ENCODE peak calls at places on chromosomes 16 and 17, in seven cellular contexts. One of them, this sample, is unnamed.

GRCh38 chr16:86869288-86870022 is 291.1 kb downstream of the FOXL1 start:
- DNase-seq in A172: no peak
- DNase-seq in EL: no peak
- DNase-seq in T-helper 1 cell: no peak
- DNase-seq in T-helper 2 cell: no peak
- DNase-seq in C1 segment of cervical spinal cord: no peak
- DNase-seq in pancreas: no peak
- DNase-seq in this sample: no peak

GRCh38 chr17:62628845-62629555 is 1.5 kb downstream of the MRC2 start:
- DNase-seq in A172: peak; percentile 25
- DNase-seq in EL: peak; percentile 53
- DNase-seq in T-helper 1 cell: no peak
- DNase-seq in T-helper 2 cell: no peak
- DNase-seq in C1 segment of cervical spinal cord: no peak
- DNase-seq in pancreas: no peak
- DNase-seq in this sample: no peak

GRCh38 chr17:44610331-44610730 is 45.9 kb upstream of the MEIOC start:
- DNase-seq in A172: no peak
- DNase-seq in EL: no peak
- DNase-seq in T-helper 1 cell: no peak
- DNase-seq in T-helper 2 cell: no peak
- DNase-seq in C1 segment of cervical spinal cord: no peak
- DNase-seq in pancreas: no peak
- DNase-seq in this sample: no peak

GRCh38 chr17:81387235-81388060 is 7.8 kb upstream of the BAHCC1 start:
- DNase-seq in A172: no peak
- DNase-seq in EL: peak; percentile 69
- DNase-seq in T-helper 1 cell: no peak
- DNase-seq in T-helper 2 cell: peak; percentile 44
- DNase-seq in C1 segment of cervical spinal cord: peak; percentile 52
- DNase-seq in pancreas: peak; percentile 78
- DNase-seq in this sample: peak; percentile 38

GRCh38 chr17:47257651-47258339 is 4.2 kb downstream of the ITGB3 start:
- DNase-seq in A172: peak; percentile 92
- DNase-seq in EL: peak; percentile 89
- DNase-seq in T-helper 1 cell: no peak
- DNase-seq in T-helper 2 cell: no peak
- DNase-seq in C1 segment of cervical spinal cord: no peak
- DNase-seq in pancreas: no peak
- DNase-seq in this sample: no peak

GRCh38 chr16:67284699-67285646 is 5.6 kb downstream of the PLEKHG4 start:
- DNase-seq in A172: peak; percentile 52
- DNase-seq in EL: no peak
- DNase-seq in T-helper 1 cell: no peak
- DNase-seq in T-helper 2 cell: no peak
- DNase-seq in C1 segment of cervical spinal cord: no peak
- DNase-seq in pancreas: peak; percentile 82
- DNase-seq in this sample: no peak

GRCh38 chr17:81492706-81493105 is 19.9 kb downstream of the ACTG1 start:
- DNase-seq in A172: no peak
- DNase-seq in EL: no peak
- DNase-seq in T-helper 1 cell: no peak
- DNase-seq in T-helper 2 cell: no peak
- DNase-seq in C1 segment of cervical spinal cord: no peak
- DNase-seq in pancreas: no peak
- DNase-seq in this sample: no peak

GRCh38 chr16:75048051-75048450 is 49.2 kb downstream of the ZNRF1 start:
- DNase-seq in A172: no peak
- DNase-seq in EL: no peak
- DNase-seq in T-helper 1 cell: no peak
- DNase-seq in T-helper 2 cell: no peak
- DNase-seq in C1 segment of cervical spinal cord: no peak
- DNase-seq in pancreas: no peak
- DNase-seq in this sample: no peak

GRCh38 chr16:19609359-19609758 is 53.9 kb downstream of the VPS35L start:
- DNase-seq in A172: peak; percentile 45
- DNase-seq in EL: no peak
- DNase-seq in T-helper 1 cell: no peak
- DNase-seq in T-helper 2 cell: no peak
- DNase-seq in C1 segment of cervical spinal cord: no peak
- DNase-seq in pancreas: no peak
- DNase-seq in this sample: no peak

GRCh38 chr16:80586476-80586875 is 45.7 kb downstream of the DYNLRB2 start:
- DNase-seq in A172: no peak
- DNase-seq in EL: peak; percentile 30
- DNase-seq in T-helper 1 cell: no peak
- DNase-seq in T-helper 2 cell: no peak
- DNase-seq in C1 segment of cervical spinal cord: no peak
- DNase-seq in pancreas: no peak
- DNase-seq in this sample: no peak

GRCh38 chr16:28279006-28279405 is 13.3 kb upstream of the SBK1 start:
- DNase-seq in A172: no peak
- DNase-seq in EL: no peak
- DNase-seq in T-helper 1 cell: no peak
- DNase-seq in T-helper 2 cell: no peak
- DNase-seq in C1 segment of cervical spinal cord: no peak
- DNase-seq in pancreas: no peak
- DNase-seq in this sample: no peak

GRCh38 chr16:57530531-57531252 is 5.7 kb downstream of the CCDC102A start:
- DNase-seq in A172: no peak
- DNase-seq in EL: peak; percentile 14
- DNase-seq in T-helper 1 cell: no peak
- DNase-seq in T-helper 2 cell: no peak
- DNase-seq in C1 segment of cervical spinal cord: no peak
- DNase-seq in pancreas: peak; percentile 46
- DNase-seq in this sample: no peak

GRCh38 chr16:80803341-80804060 is 897 bp downstream of the CDYL2 start:
- DNase-seq in A172: no peak
- DNase-seq in EL: peak; percentile 18
- DNase-seq in T-helper 1 cell: peak; percentile 24
- DNase-seq in T-helper 2 cell: peak; percentile 33
- DNase-seq in C1 segment of cervical spinal cord: no peak
- DNase-seq in pancreas: peak; percentile 74
- DNase-seq in this sample: no peak

GRCh38 chr16:57297856-57298255 is 13.4 kb upstream of the PLLP start:
- DNase-seq in A172: no peak
- DNase-seq in EL: no peak
- DNase-seq in T-helper 1 cell: peak; percentile 36
- DNase-seq in T-helper 2 cell: no peak
- DNase-seq in C1 segment of cervical spinal cord: no peak
- DNase-seq in pancreas: no peak
- DNase-seq in this sample: no peak

GRCh38 chr17:1896243-1897163 is 66.7 kb downstream of the RPA1 start:
- DNase-seq in A172: no peak
- DNase-seq in EL: no peak
- DNase-seq in T-helper 1 cell: no peak
- DNase-seq in T-helper 2 cell: no peak
- DNase-seq in C1 segment of cervical spinal cord: no peak
- DNase-seq in pancreas: no peak
- DNase-seq in this sample: no peak

GRCh38 chr17:45324336-45324735 is 7.5 kb upstream of the MAP3K14 start:
- DNase-seq in A172: no peak
- DNase-seq in EL: no peak
- DNase-seq in T-helper 1 cell: no peak
- DNase-seq in T-helper 2 cell: no peak
- DNase-seq in C1 segment of cervical spinal cord: no peak
- DNase-seq in pancreas: no peak
- DNase-seq in this sample: no peak

GRCh38 chr17:2975469-2975958 is 87.9 kb downstream of the OR1D5 start:
- DNase-seq in A172: no peak
- DNase-seq in EL: peak; percentile 54
- DNase-seq in T-helper 1 cell: no peak
- DNase-seq in T-helper 2 cell: no peak
- DNase-seq in C1 segment of cervical spinal cord: no peak
- DNase-seq in pancreas: peak; percentile 35
- DNase-seq in this sample: no peak

GRCh38 chr16:24253192-24253591 is 2.9 kb upstream of the CACNG3 start:
- DNase-seq in A172: no peak
- DNase-seq in EL: peak; percentile 30
- DNase-seq in T-helper 1 cell: no peak
- DNase-seq in T-helper 2 cell: peak; percentile 4
- DNase-seq in C1 segment of cervical spinal cord: peak; percentile 23
- DNase-seq in pancreas: no peak
- DNase-seq in this sample: no peak

GRCh38 chr16:35188288-35189155 is 1729.1 kb downstream of the TP53TG3F start:
- DNase-seq in A172: no peak
- DNase-seq in EL: no peak
- DNase-seq in T-helper 1 cell: no peak
- DNase-seq in T-helper 2 cell: no peak
- DNase-seq in C1 segment of cervical spinal cord: no peak
- DNase-seq in pancreas: no peak
- DNase-seq in this sample: no peak

GRCh38 chr17:2107506-2107905 is 52.6 kb downstream of the HIC1 start:
- DNase-seq in A172: no peak
- DNase-seq in EL: no peak
- DNase-seq in T-helper 1 cell: no peak
- DNase-seq in T-helper 2 cell: no peak
- DNase-seq in C1 segment of cervical spinal cord: no peak
- DNase-seq in pancreas: no peak
- DNase-seq in this sample: no peak

GRCh38 chr17:39357978-39358377 is 43.4 kb downstream of the FBXL20 start:
- DNase-seq in A172: no peak
- DNase-seq in EL: no peak
- DNase-seq in T-helper 1 cell: no peak
- DNase-seq in T-helper 2 cell: no peak
- DNase-seq in C1 segment of cervical spinal cord: no peak
- DNase-seq in pancreas: no peak
- DNase-seq in this sample: no peak

GRCh38 chr17:8557176-8557806 is 73.2 kb downstream of the MYH10 start:
- DNase-seq in A172: no peak
- DNase-seq in EL: no peak
- DNase-seq in T-helper 1 cell: no peak
- DNase-seq in T-helper 2 cell: no peak
- DNase-seq in C1 segment of cervical spinal cord: no peak
- DNase-seq in pancreas: no peak
- DNase-seq in this sample: no peak

GRCh38 chr16:57800213-57801097 is 1.8 kb downstream of the KIFC3 start:
- DNase-seq in A172: peak; percentile 41
- DNase-seq in EL: no peak
- DNase-seq in T-helper 1 cell: no peak
- DNase-seq in T-helper 2 cell: no peak
- DNase-seq in C1 segment of cervical spinal cord: no peak
- DNase-seq in pancreas: no peak
- DNase-seq in this sample: no peak

GRCh38 chr16:49858200-49859129 is 2.6 kb upstream of the ZNF423 start:
- DNase-seq in A172: no peak
- DNase-seq in EL: peak; percentile 27
- DNase-seq in T-helper 1 cell: no peak
- DNase-seq in T-helper 2 cell: peak; percentile 24
- DNase-seq in C1 segment of cervical spinal cord: peak; percentile 21
- DNase-seq in pancreas: peak; percentile 80
- DNase-seq in this sample: no peak

GRCh38 chr16:897200-897543 is 73.6 kb downstream of the LMF1 start:
- DNase-seq in A172: no peak
- DNase-seq in EL: no peak
- DNase-seq in T-helper 1 cell: no peak
- DNase-seq in T-helper 2 cell: no peak
- DNase-seq in C1 segment of cervical spinal cord: no peak
- DNase-seq in pancreas: no peak
- DNase-seq in this sample: no peak

GRCh38 chr16:77212736-77213541 is 13.7 kb downstream of the SYCE1L start:
- DNase-seq in A172: no peak
- DNase-seq in EL: peak; percentile 24
- DNase-seq in T-helper 1 cell: peak; percentile 63
- DNase-seq in T-helper 2 cell: peak; percentile 51
- DNase-seq in C1 segment of cervical spinal cord: no peak
- DNase-seq in pancreas: peak; percentile 87
- DNase-seq in this sample: peak; percentile 66

GRCh38 chr17:58338454-58338841 is 9.9 kb upstream of the TSPOAP1 start:
- DNase-seq in A172: no peak
- DNase-seq in EL: no peak
- DNase-seq in T-helper 1 cell: no peak
- DNase-seq in T-helper 2 cell: no peak
- DNase-seq in C1 segment of cervical spinal cord: no peak
- DNase-seq in pancreas: no peak
- DNase-seq in this sample: no peak

GRCh38 chr17:38912221-38912813 is 13.1 kb upstream of the LASP1NB start:
- DNase-seq in A172: no peak
- DNase-seq in EL: no peak
- DNase-seq in T-helper 1 cell: no peak
- DNase-seq in T-helper 2 cell: no peak
- DNase-seq in C1 segment of cervical spinal cord: no peak
- DNase-seq in pancreas: peak; percentile 83
- DNase-seq in this sample: peak; percentile 14

GRCh38 chr17:63247706-63248105 is 198.4 kb downstream of the CYB561 start:
- DNase-seq in A172: no peak
- DNase-seq in EL: no peak
- DNase-seq in T-helper 1 cell: no peak
- DNase-seq in T-helper 2 cell: no peak
- DNase-seq in C1 segment of cervical spinal cord: no peak
- DNase-seq in pancreas: no peak
- DNase-seq in this sample: no peak

GRCh38 chr16:85090166-85090565 is 22.1 kb downstream of the CIBAR2 start:
- DNase-seq in A172: no peak
- DNase-seq in EL: no peak
- DNase-seq in T-helper 1 cell: no peak
- DNase-seq in T-helper 2 cell: no peak
- DNase-seq in C1 segment of cervical spinal cord: no peak
- DNase-seq in pancreas: no peak
- DNase-seq in this sample: no peak

GRCh38 chr16:27918755-27919154 is 144.8 kb downstream of the GSG1L start:
- DNase-seq in A172: peak; percentile 19
- DNase-seq in EL: peak; percentile 15
- DNase-seq in T-helper 1 cell: no peak
- DNase-seq in T-helper 2 cell: no peak
- DNase-seq in C1 segment of cervical spinal cord: no peak
- DNase-seq in pancreas: no peak
- DNase-seq in this sample: no peak

GRCh38 chr17:34675605-34676004 is 96.2 kb downstream of the TMEM132E start:
- DNase-seq in A172: no peak
- DNase-seq in EL: no peak
- DNase-seq in T-helper 1 cell: no peak
- DNase-seq in T-helper 2 cell: no peak
- DNase-seq in C1 segment of cervical spinal cord: no peak
- DNase-seq in pancreas: no peak
- DNase-seq in this sample: no peak

GRCh38 chr17:13704333-13704732 is 102.6 kb upstream of the HS3ST3A1 start:
- DNase-seq in A172: peak; percentile 68
- DNase-seq in EL: peak; percentile 73
- DNase-seq in T-helper 1 cell: no peak
- DNase-seq in T-helper 2 cell: no peak
- DNase-seq in C1 segment of cervical spinal cord: no peak
- DNase-seq in pancreas: no peak
- DNase-seq in this sample: no peak

GRCh38 chr17:278055-279028 is 74.3 kb downstream of the RPH3AL start:
- DNase-seq in A172: no peak
- DNase-seq in EL: no peak
- DNase-seq in T-helper 1 cell: no peak
- DNase-seq in T-helper 2 cell: no peak
- DNase-seq in C1 segment of cervical spinal cord: no peak
- DNase-seq in pancreas: no peak
- DNase-seq in this sample: no peak

GRCh38 chr16:19094542-19095365 is 19.0 kb upstream of the ITPRIPL2 start:
- DNase-seq in A172: no peak
- DNase-seq in EL: no peak
- DNase-seq in T-helper 1 cell: no peak
- DNase-seq in T-helper 2 cell: no peak
- DNase-seq in C1 segment of cervical spinal cord: no peak
- DNase-seq in pancreas: no peak
- DNase-seq in this sample: no peak

GRCh38 chr16:48076455-48077012 is 79.3 kb downstream of the ABCC12 start:
- DNase-seq in A172: no peak
- DNase-seq in EL: peak; percentile 28
- DNase-seq in T-helper 1 cell: no peak
- DNase-seq in T-helper 2 cell: no peak
- DNase-seq in C1 segment of cervical spinal cord: no peak
- DNase-seq in pancreas: no peak
- DNase-seq in this sample: no peak

GRCh38 chr17:19739241-19740201 is 8.6 kb downstream of the ALDH3A1 start:
- DNase-seq in A172: no peak
- DNase-seq in EL: no peak
- DNase-seq in T-helper 1 cell: no peak
- DNase-seq in T-helper 2 cell: no peak
- DNase-seq in C1 segment of cervical spinal cord: no peak
- DNase-seq in pancreas: no peak
- DNase-seq in this sample: no peak

GRCh38 chr16:84302111-84302954 is 7.7 kb downstream of the WFDC1 start:
- DNase-seq in A172: no peak
- DNase-seq in EL: no peak
- DNase-seq in T-helper 1 cell: no peak
- DNase-seq in T-helper 2 cell: no peak
- DNase-seq in C1 segment of cervical spinal cord: no peak
- DNase-seq in pancreas: no peak
- DNase-seq in this sample: no peak

This sample was measured in natural killer cell.